ENCODE peak calls at places on chromosomes 16 and 17, in six cellular contexts. E is PC-3, V is hepatocyte, B is AG04450, G is ovary, F is ascending aorta. X is an unnamed sample. For H3K9me3, the result is how much of the 10 kb centered on the place peaks cover.

GRCh38 chr16:56748191-56748590 is 18.3 kb downstream of the NUP93 start:
- DNase-seq in V (no peak), B (no peak), F (no peak), E (no peak), G (no peak), X (no peak)

GRCh38 chr17:301681-302299 is 50.8 kb downstream of the RPH3AL start:
- DNase-seq in E (peak), V (no peak), B (no peak), F (no peak), G (no peak), X (no peak)

GRCh38 chr17:50853781-50854180 is 12.4 kb downstream of the TOB1 start:
- DNase-seq in F (no peak), B (no peak), E (no peak), V (no peak), G (no peak), X (no peak)

GRCh38 chr17:16374129-16374528 is 6.8 kb upstream of the UBB start:
- DNase-seq in F (no peak), E (peak), V (peak), B (no peak), G (no peak), X (no peak)

GRCh38 chr17:29019475-29020181 is 13.8 kb upstream of the SEZ6 start:
- DNase-seq in F (no peak), G (no peak), B (no peak), E (no peak), V (peak), X (no peak)

GRCh38 chr16:25126820-25127232 is 15.3 kb downstream of the LCMT1 start:
- DNase-seq in B (peak), E (peak), V (peak), G (no peak), F (no peak), X (no peak)

GRCh38 chr16:78737630-78738029 is 638.2 kb downstream of the WWOX start:
- DNase-seq in B (no peak), V (no peak), E (no peak), F (no peak), G (no peak), X (no peak)

GRCh38 chr17:67829331-67829730 is 4.0 kb downstream of the BPTF start:
- DNase-seq in G (no peak), F (no peak), B (no peak), E (peak), V (no peak), X (peak)

GRCh38 chr17:62178579-62178978 is 113.5 kb upstream of the MED13 start:
- DNase-seq in E (peak), V (peak), F (no peak), B (no peak), G (no peak), X (no peak)

GRCh38 chr17:1906622-1907021 is 76.8 kb downstream of the RPA1 start:
- DNase-seq in E (no peak), G (no peak), F (no peak), V (peak), B (no peak), X (no peak)

GRCh38 chr17:20155258-20156195 is 146.4 kb downstream of the SPECC1 start:
- DNase-seq in E (peak), V (peak), B (peak), F (peak), G (peak), X (peak)

GRCh38 chr17:49616086-49616485 is 40.4 kb downstream of the NXPH3 start:
- DNase-seq in G (no peak), V (no peak), E (peak), F (no peak), B (no peak), X (no peak)

GRCh38 chr17:28181568-28181967 is 137.4 kb upstream of the TMEM97 start:
- DNase-seq in E (no peak), F (no peak), G (no peak), B (no peak), V (no peak), X (no peak)

GRCh38 chr16:89504061-89504460 is 4.1 kb upstream of the SPG7 start:
- DNase-seq in F (no peak), B (no peak), E (no peak), G (no peak), V (no peak), X (no peak)

GRCh38 chr17:38410201-38410600 is 18.1 kb upstream of the ARHGAP23 start:
- DNase-seq in G (no peak), E (no peak), B (no peak), V (no peak), F (no peak), X (no peak)
- TF ChIP-seq CTCF in G (no peak), E (no peak), B (no peak), V (no peak), F (no peak), X (no peak)

GRCh38 chr17:44867841-44868240 is 20.2 kb downstream of the HIGD1B start:
- DNase-seq in E (no peak), G (no peak), V (no peak), B (no peak), F (no peak), X (no peak)
- H3K27ac ChIP-seq in E (no peak), G (no peak), V (no peak), B (no peak), F (no peak), X (no peak)

DNA sequence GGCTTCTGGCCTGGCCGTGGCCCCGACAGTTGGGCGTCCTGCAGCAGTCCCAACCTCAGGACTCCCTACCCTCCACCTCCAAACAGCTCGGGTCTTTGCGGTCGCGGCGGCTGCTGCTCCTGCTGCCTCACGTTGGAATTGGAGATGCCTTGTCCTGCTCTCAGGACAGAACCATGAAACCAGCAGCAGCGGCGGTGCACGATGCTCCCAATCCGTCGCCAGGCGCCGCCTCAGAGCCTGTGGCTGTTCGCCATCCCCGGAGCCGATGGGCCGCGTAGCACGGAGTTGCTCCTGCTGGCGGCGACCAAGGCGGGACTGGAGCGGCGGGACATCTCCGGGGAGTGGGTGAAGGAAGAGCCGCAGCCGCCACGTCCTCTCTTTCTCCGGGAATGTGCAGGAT is 1965.9 kb downstream of the TP53TG3F start:
- DNase-seq in B (no peak), F (no peak), V (no peak), G (no peak), E (no peak), X (no peak)
- H3K9me3 ChIP-seq in B (under half), F (under half), V (under half), G (under half), E (under half), X (under half)

GRCh38 chr16:13896543-13897182 is 23.3 kb upstream of the ERCC4 start:
- DNase-seq in F (no peak), G (no peak), V (no peak), E (peak), B (no peak), X (no peak)
- TF ChIP-seq CTCF in F (no peak), G (no peak), V (no peak), E (peak), B (peak), X (no peak)

GRCh38 chr17:80007009-80007752 is 28.5 kb downstream of the TBC1D16 start:
- DNase-seq in G (no peak), F (no peak), E (no peak), B (no peak), V (no peak), X (no peak)

GRCh38 chr17:80009391-80010282 is 26.0 kb downstream of the TBC1D16 start:
- DNase-seq in V (no peak), E (no peak), G (no peak), F (no peak), B (no peak), X (no peak)

GRCh38 chr17:80007939-80008338 is 27.7 kb downstream of the TBC1D16 start:
- DNase-seq in F (no peak), E (no peak), B (no peak), G (no peak), V (no peak), X (no peak)

GRCh38 chr17:80008848-80009247 is 26.8 kb downstream of the TBC1D16 start:
- DNase-seq in V (no peak), G (no peak), B (no peak), E (no peak), F (no peak), X (no peak)

DNA sequence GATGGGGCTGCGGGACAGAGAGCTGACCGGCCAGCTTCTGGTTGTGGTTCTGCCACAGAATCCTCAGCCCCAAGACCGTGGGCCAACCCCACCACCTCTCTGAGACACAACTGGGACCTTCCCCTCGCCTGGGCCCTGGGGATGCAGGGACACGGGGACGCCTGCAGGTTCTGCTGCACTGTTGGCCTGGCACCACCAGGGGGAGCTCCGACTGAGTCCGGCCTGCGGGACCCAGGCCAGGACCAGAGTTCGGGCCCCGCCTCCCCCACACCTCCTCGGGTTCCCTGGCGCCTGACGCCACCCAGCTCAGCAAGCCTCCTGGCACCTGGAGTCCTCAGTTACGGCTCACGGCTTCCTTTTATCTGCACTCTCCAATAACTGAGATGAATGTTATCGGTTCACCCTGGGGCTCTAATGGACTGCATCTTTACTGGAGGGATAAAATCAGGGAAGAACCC is 27.3 kb downstream of the TBC1D16 start:
- DNase-seq in F (no peak), G (peak), E (peak), B (no peak), V (peak), X (peak)
- H3K27ac ChIP-seq in F (no peak), G (no peak), E (no peak), B (no peak), V (no peak), X (no peak)

DNA sequence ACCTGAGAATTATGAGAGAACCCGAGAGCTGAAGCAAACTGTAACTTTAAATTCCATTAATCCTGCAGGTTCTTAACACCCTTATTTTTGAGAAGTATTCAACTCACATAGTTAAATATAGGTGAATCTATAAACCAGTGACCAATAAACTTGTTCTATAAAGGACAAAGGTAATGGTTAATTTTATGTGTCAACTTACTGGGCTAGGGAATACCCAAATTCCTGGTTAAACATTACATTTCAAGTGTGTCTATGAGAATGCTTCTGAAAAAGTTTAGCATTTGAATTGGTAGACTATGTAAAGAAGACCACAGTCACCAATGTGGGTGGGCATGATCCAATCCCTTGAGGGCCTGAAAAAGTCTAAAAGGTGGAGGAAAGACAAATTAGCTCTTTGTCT is 99.1 kb downstream of the KCNJ2 start:
- DNase-seq in G (no peak), V (no peak), F (no peak), B (no peak), E (no peak), X (no peak)
- H3K9me3 ChIP-seq in G (under half), V (under half), F (under half), B (under half), E (under half), X (under half)

GRCh38 chr17:76700627-76701470 is 9.9 kb downstream of the MXRA7 start:
- DNase-seq in F (no peak), V (peak), B (peak), G (peak), E (no peak), X (no peak)
- TF ChIP-seq CTCF in F (no peak), V (no peak), B (no peak), G (no peak), E (no peak), X (no peak)

GRCh38 chr16:8854298-8854948 is 14.4 kb downstream of the CARHSP1 start:
- DNase-seq in E (no peak), V (no peak), B (no peak), G (no peak), F (no peak), X (no peak)
- H3K27ac ChIP-seq in E (no peak), V (no peak), B (no peak), G (no peak), F (peak), X (no peak)

X was measured in CD4-positive, alpha-beta T cell.